ENCODE peak calls at places on chromosomes 7 and 10, in nine cellular contexts. R is AG04450, Y is HL-60, Z is endothelial cell, D is BJ, T is Caco-2, S is ovary, P is psoas muscle, I is esophagus squamous epithelium. J is an unnamed sample.

GRCh38 chr10:10591682-10592412 is 425.8 kb upstream of the CELF2 start:
- DNase-seq in R (no peak), Y (no peak), Z (no peak), D (no peak), T (no peak), S (no peak), P (peak), I (no peak), J (no peak)

GRCh38 chr10:36448760-36449681 is 676.4 kb upstream of the ANKRD30A start:
- DNase-seq in R (no peak), Y (no peak), Z (no peak), D (no peak), T (no peak), S (no peak), P (no peak), I (no peak), J (no peak)

GRCh38 chr7:36473454-36474282 is 84.0 kb downstream of the ANLN start:
- DNase-seq in R (no peak), Y (peak), Z (peak), D (no peak), T (no peak), S (no peak), P (no peak), I (no peak), J (no peak)

GRCh38 chr7:13197501-13197900 is 510.1 kb downstream of the ARL4A start:
- DNase-seq in R (peak), Y (no peak), Z (no peak), D (no peak), T (no peak), S (no peak), P (no peak), I (no peak), J (no peak)

GRCh38 chr7:115693779-115694178 is 336.8 kb downstream of the TFEC start:
- DNase-seq in R (no peak), Y (peak), Z (no peak), D (no peak), T (no peak), S (no peak), P (no peak), I (no peak), J (no peak)

GRCh38 chr7:24825931-24826661 is 68.8 kb upstream of the GSDME start:
- DNase-seq in R (no peak), Y (no peak), Z (no peak), D (no peak), T (peak), S (no peak), P (no peak), I (no peak), J (no peak)

GRCh38 chr7:25311346-25311745 is 83.1 kb upstream of the NPVF start:
- DNase-seq in R (no peak), Y (no peak), Z (no peak), D (no peak), T (no peak), S (no peak), P (no peak), I (no peak), J (no peak)

GRCh38 chr7:131649003-131649541 is 92.6 kb upstream of the PODXL start:
- DNase-seq in R (no peak), Y (no peak), Z (no peak), D (no peak), T (peak), S (no peak), P (no peak), I (no peak), J (no peak)

GRCh38 chr7:98724591-98724990 is 107.5 kb downstream of the NPTX2 start:
- DNase-seq in R (no peak), Y (no peak), Z (no peak), D (no peak), T (no peak), S (no peak), P (no peak), I (no peak), J (no peak)

GRCh38 chr10:30365278-30365677 is 16.2 kb upstream of the MTPAP start:
- DNase-seq in R (no peak), Y (no peak), Z (no peak), D (no peak), T (no peak), S (no peak), P (no peak), I (no peak), J (no peak)

GRCh38 chr7:32357535-32358277 is 132.5 kb downstream of the LSM5 start:
- DNase-seq in R (no peak), Y (peak), Z (peak), D (no peak), T (no peak), S (no peak), P (no peak), I (no peak), J (no peak)

GRCh38 chr10:113273151-113273876 is 279.5 kb upstream of the HABP2 start:
- DNase-seq in R (no peak), Y (peak), Z (peak), D (no peak), T (no peak), S (no peak), P (peak), I (no peak), J (no peak)

GRCh38 chr7:112286294-112287086 is 80.0 kb downstream of the ZNF277 start:
- DNase-seq in R (no peak), Y (no peak), Z (no peak), D (no peak), T (no peak), S (no peak), P (no peak), I (no peak), J (no peak)

GRCh38 chr10:3825244-3825643 is 40.2 kb upstream of the KLF6 start:
- DNase-seq in R (no peak), Y (no peak), Z (no peak), D (no peak), T (peak), S (no peak), P (peak), I (no peak), J (no peak)

GRCh38 chr10:49611815-49612512 is 1.9 kb downstream of the SLC18A3 start:
- DNase-seq in R (no peak), Y (no peak), Z (no peak), D (no peak), T (peak), S (no peak), P (no peak), I (no peak), J (no peak)

GRCh38 chr10:49613882-49614241 is at the start of gene CHAT:
- DNase-seq in R (no peak), Y (no peak), Z (no peak), D (no peak), T (no peak), S (no peak), P (no peak), I (no peak), J (no peak)

GRCh38 chr10:49613160-49613881 is 516 bp upstream of the CHAT start:
- DNase-seq in R (no peak), Y (no peak), Z (no peak), D (no peak), T (peak), S (no peak), P (no peak), I (no peak), J (no peak)

GRCh38 chr10:49611166-49611814 is 1.2 kb downstream of the SLC18A3 start:
- DNase-seq in R (no peak), Y (no peak), Z (no peak), D (no peak), T (peak), S (no peak), P (no peak), I (no peak), J (no peak)

GRCh38 chr10:49612513-49613159 is 1.2 kb upstream of the CHAT start:
- DNase-seq in R (no peak), Y (no peak), Z (no peak), D (no peak), T (peak), S (no peak), P (no peak), I (no peak), J (no peak)
- TF ChIP-seq CTCF in R (no peak), Y (no peak), Z (no peak), D (no peak), T (no peak), S (no peak), P (no peak), I (no peak), J (no peak)

GRCh38 chr10:93812664-93813338 is 55.1 kb downstream of the LGI1 start:
- DNase-seq in R (no peak), Y (no peak), Z (no peak), D (no peak), T (no peak), S (no peak), P (no peak), I (no peak), J (no peak)
- TF ChIP-seq CTCF in R (no peak), Y (no peak), Z (no peak), D (no peak), T (no peak), S (no peak), P (no peak), I (no peak), J (no peak)

DNA sequence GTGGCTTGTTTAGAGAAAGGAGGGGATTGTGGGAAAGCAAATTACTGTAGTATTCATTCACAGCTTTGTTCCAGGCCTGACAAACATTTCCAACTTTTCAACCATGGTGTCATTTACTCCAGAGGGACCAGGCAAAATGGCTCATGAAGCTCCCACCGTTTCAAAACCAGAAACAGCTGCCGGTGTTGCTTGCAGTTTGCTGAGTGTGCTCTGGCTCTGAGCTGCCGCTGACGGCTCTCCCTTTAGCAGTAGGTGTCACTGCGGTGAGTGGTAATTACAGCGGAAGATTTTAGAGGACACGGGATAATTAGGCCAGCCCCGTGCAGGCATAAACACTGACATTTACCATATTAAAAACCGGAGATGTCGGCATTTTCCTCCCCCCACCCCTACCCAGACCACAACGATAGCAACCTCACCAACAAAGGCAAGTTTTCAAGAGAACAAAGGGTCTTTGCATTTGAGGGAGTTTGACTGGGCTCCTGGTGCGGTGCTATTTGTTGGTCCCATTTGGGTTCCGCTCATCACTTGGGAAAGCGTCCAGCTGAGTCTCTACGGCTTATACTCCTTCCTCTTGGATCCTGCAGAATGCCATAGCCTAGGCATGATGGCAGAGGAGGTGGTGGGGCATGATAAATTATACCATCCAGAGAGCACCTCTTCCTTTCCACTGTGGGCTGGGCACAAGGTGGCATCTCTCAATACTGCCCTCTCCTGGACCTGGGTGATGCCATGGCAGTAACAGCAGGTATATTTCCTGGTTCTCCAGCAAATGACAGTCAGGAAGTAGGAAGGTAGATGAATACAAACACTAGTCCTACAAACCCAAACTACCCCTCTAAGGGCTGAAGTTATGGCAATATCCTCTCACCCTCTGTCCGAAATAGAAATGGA is 1005.2 kb downstream of the KCNMA1 start:
- DNase-seq in R (no peak), Y (peak), Z (peak), D (no peak), T (no peak), S (no peak), P (no peak), I (no peak), J (no peak)
- TF ChIP-seq CTCF in R (peak), Y (peak), Z (no peak), D (peak), T (peak), S (no peak), P (no peak), I (peak), J (peak)

DNA sequence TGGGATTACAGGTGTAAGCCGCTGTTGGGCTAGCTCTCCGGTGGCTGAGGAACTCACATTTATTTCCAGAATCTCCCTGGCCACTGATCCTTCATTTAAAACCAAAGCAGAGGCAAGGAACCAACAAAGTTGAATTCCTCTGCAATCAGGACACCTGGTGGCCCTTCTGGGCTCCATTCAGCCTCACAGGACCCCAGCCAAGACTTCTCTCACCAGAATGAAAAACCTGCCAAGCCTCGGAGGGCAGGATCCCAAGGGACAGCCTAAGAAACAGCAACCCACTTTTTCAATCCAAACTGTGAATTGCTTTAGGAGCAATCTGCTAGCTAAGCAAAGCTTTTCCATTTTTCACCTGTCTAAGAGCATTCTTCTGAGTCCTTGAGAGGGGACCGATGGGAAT is 34.6 kb downstream of the OAT start:
- DNase-seq in R (no peak), Y (no peak), Z (no peak), D (no peak), T (no peak), S (no peak), P (no peak), I (no peak), J (no peak)
- TF ChIP-seq CTCF in R (no peak), Y (no peak), Z (no peak), D (no peak), T (no peak), S (no peak), P (no peak), I (no peak), J (peak)

GRCh38 chr7:135211179-135211945 is at the start of gene WDR91:
- DNase-seq in R (peak), Y (peak), Z (peak), D (peak), T (peak), S (peak), P (peak), I (peak), J (peak)
- TF ChIP-seq CTCF in R (no peak), Y (no peak), Z (no peak), D (peak), T (no peak), S (peak), P (no peak), I (no peak), J (peak)

DNA sequence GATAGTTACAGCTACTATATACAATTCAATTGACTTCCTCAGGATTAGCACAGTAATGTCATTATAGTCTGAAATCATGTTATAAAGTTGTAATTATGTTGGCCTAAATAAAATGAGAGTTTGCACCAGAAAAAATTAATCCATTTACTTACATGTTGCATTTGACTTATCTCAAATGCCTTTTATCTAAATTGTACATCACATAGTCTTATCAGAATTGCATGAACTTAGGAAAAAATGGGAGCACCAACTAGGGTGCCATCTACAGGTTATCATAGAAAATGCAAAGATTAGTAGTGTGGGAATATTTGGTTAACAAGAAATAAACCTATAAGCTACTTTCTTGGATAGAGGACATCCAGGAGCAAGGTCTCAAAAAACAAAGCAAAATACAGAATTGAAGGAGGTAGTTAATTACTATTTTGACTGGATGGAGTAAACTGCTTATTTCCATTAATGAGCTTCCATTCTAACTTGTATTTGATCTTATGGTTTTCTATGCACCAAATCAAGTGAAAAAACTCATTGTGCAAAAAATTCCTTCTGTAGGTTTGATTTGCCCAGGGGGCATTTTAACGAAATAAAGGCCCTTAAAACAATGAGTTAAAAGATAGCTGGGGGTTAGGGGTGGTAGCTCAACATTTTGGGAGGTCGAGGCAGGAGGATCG is 60.0 kb upstream of the ORC5 start:
- DNase-seq in R (no peak), Y (no peak), Z (no peak), D (no peak), T (no peak), S (no peak), P (no peak), I (no peak), J (no peak)
- TF ChIP-seq CTCF in R (peak), Y (no peak), Z (peak), D (peak), T (peak), S (no peak), P (peak), I (peak), J (peak)

DNA sequence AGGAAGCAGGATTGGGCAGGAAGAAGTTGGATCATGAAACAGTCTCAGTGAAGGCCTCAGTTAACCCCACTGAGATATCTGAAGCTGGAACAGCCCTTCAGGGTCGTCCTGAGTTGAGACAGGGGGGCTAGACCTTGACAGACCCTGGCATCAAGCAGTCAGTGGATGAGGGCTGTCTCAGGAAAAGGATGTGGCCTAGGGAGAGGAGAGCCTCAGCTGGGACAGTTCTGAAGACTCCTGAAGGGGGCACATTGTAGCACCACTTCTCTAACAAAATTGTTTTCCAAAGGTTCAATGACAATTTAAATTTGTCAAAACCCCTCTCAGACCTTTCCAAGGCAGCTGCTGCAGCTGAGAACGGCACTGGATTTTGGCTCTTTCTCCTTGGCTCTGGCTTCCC is 15.8 kb upstream of the SLK start:
- DNase-seq in R (no peak), Y (no peak), Z (no peak), D (no peak), T (no peak), S (no peak), P (no peak), I (no peak), J (no peak)
- TF ChIP-seq CTCF in R (no peak), Y (no peak), Z (no peak), D (no peak), T (no peak), S (no peak), P (no peak), I (no peak), J (no peak)

J was measured in AG09319.